ENCODE peak calls at places on chromosome 17, in six cellular contexts. X is neuronal stem cell, G is H9, N is trophoblast cell, U is IMR-90, J is H1. V is an unnamed sample.

GRCh38 chr17:35089846-35090193 is 26.3 kb upstream of the RFFL start:
- DNase-seq in G (peak), J (no peak), U (peak), N (peak), X (no peak), V (peak)

GRCh38 chr17:17928422-17929386 is 43.5 kb downstream of the TOM1L2 start:
- DNase-seq in U (no peak), J (no peak), X (no peak), G (no peak), N (no peak), V (no peak)

GRCh38 chr17:34503804-34504203 is 75.6 kb upstream of the TMEM132E start:
- DNase-seq in X (no peak), J (no peak), N (peak), G (no peak), U (no peak), V (no peak)

GRCh38 chr17:51079049-51079448 is 41.6 kb downstream of the SPAG9 start:
- DNase-seq in U (peak), J (no peak), X (no peak), N (no peak), G (no peak), V (no peak)

GRCh38 chr17:75684924-75685323 is 17.8 kb downstream of the SAP30BP start:
- DNase-seq in N (peak), G (no peak), U (no peak), X (no peak), J (no peak), V (no peak)

GRCh38 chr17:62666061-62666800 is 38.8 kb downstream of the MRC2 start:
- DNase-seq in G (peak), X (no peak), J (no peak), U (no peak), N (no peak), V (no peak)

GRCh38 chr17:44898768-44899073 is 524 bp downstream of the EFTUD2 start:
- DNase-seq in J (no peak), U (no peak), G (no peak), N (peak), X (no peak), V (no peak)

GRCh38 chr17:12388206-12388605 is 277.5 kb upstream of the MYOCD start:
- DNase-seq in U (peak), G (no peak), N (no peak), J (no peak), X (no peak), V (peak)

GRCh38 chr17:65547253-65547670 is 14.2 kb downstream of the AXIN2 start:
- DNase-seq in U (peak), N (no peak), J (no peak), X (no peak), G (no peak), V (no peak)

GRCh38 chr17:64355536-64356303 is 34.9 kb downstream of the PECAM1 start:
- DNase-seq in J (no peak), N (no peak), G (no peak), U (peak), X (no peak), V (no peak)

GRCh38 chr17:83203472-83204221 is 124.2 kb downstream of the METRNL start:
- DNase-seq in J (no peak), U (no peak), G (no peak), X (no peak), N (no peak), V (no peak)

GRCh38 chr17:57898487-57899311 is 48.9 kb upstream of the MRPS23 start:
- DNase-seq in X (peak), G (peak), N (peak), U (peak), J (peak), V (peak)

GRCh38 chr17:382644-383533 is 30.3 kb upstream of the RPH3AL start:
- DNase-seq in G (peak), U (peak), J (no peak), X (peak), N (peak), V (peak)

GRCh38 chr17:80063815-80064585 is 27.6 kb downstream of the CCDC40 start:
- DNase-seq in X (no peak), J (no peak), G (no peak), U (peak), N (peak), V (peak)

GRCh38 chr17:19579867-19580565 is 46.4 kb downstream of the SLC47A1 start:
- DNase-seq in N (no peak), X (no peak), G (peak), U (no peak), J (no peak), V (no peak)
- H4K8ac ChIP-seq in N (no peak), X (no peak), G (no peak), U (no peak), J (peak), V (no peak)

GRCh38 chr17:2564876-2565275 is 28.6 kb upstream of the PAFAH1B1 start:
- DNase-seq in U (no peak), J (no peak), G (no peak), N (peak), X (no peak), V (no peak)
- H4K91ac ChIP-seq in U (no peak), J (no peak), G (no peak), N (no peak), X (no peak), V (no peak)

GRCh38 chr17:46818929-46819859 is 702 bp upstream of the WNT3 start:
- DNase-seq in N (peak), G (peak), X (peak), J (no peak), U (no peak), V (peak)
- H2BK120ac ChIP-seq in N (peak), G (no peak), X (peak), J (peak), U (no peak), V (no peak)

GRCh38 chr17:38747385-38748328 is 479 bp downstream of the PCGF2 start:
- DNase-seq in N (no peak), J (no peak), G (no peak), U (no peak), X (peak), V (peak)

GRCh38 chr17:38750044-38750311 is 1.8 kb upstream of the PCGF2 start:
- DNase-seq in N (no peak), U (no peak), X (no peak), J (no peak), G (no peak), V (no peak)

GRCh38 chr17:38750312-38751121 is 2.0 kb upstream of the PSMB3 start:
- DNase-seq in G (no peak), J (no peak), U (peak), X (peak), N (peak), V (peak)

GRCh38 chr17:38748329-38749221 is at the start of gene PCGF2:
- DNase-seq in X (peak), U (peak), J (peak), N (peak), G (peak), V (peak)

GRCh38 chr17:38749222-38750043 is 1.3 kb upstream of the PCGF2 start:
- DNase-seq in N (peak), J (no peak), U (peak), X (peak), G (peak), V (peak)
- H4K8ac ChIP-seq in N (peak), J (peak), U (peak), X (no peak), G (no peak), V (peak)

DNA sequence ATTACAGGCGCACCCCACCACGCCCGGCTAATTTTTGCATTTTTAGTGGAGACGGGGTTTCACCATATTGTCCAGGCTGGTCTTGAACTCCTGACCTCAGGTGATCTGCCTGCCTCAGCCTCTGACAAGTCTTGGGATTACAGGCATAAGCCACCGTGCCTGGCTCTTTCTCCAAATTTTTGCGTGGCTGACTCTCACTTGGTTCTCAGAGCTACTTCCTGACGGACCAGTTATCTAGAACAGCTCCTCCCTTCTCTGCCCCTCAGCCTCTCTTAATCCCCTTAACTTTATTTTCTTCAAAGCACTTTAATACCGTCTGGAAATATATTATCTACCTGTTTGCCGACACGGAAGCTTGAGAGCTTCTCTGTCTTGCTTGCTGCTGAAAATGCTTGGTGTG is 4.2 kb downstream of the YPEL2 start:
- DNase-seq in G (no peak), J (no peak), N (no peak), U (no peak), X (no peak), V (no peak)
- H4K91ac ChIP-seq in G (no peak), J (no peak), N (no peak), U (no peak), X (no peak), V (no peak)

GRCh38 chr17:47692895-47693666 is 880 bp upstream of the TBKBP1 start:
- DNase-seq in N (no peak), X (no peak), U (no peak), J (no peak), G (peak), V (peak)

GRCh38 chr17:47692137-47692894 is 1.6 kb upstream of the TBKBP1 start:
- DNase-seq in U (no peak), N (no peak), J (no peak), X (no peak), G (peak), V (no peak)

GRCh38 chr17:47694818-47695663 is 1.1 kb downstream of the TBKBP1 start:
- DNase-seq in U (peak), J (no peak), N (peak), X (no peak), G (peak), V (peak)

GRCh38 chr17:47694018-47694817 is at the start of gene TBKBP1:
- DNase-seq in U (peak), J (peak), G (peak), X (peak), N (peak), V (peak)

DNA sequence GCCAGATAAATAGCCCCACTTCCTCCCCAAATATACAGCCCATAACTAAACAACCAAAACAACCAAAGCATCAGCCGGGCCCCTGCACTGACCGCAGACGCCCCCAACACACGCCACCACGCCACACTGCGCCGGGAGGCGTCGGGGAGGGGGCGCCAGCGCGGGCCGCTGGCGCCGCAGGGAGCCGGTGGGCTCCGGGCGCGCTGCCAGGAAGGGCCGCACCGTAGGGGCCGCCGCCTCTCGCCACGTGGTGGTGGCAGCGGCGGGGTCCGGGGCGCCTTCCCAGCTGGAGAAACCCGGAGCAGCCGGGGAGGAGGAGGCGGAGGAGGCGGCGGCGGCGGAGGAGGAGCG is 319 bp upstream of the TBKBP1 start:
- DNase-seq in X (no peak), N (peak), J (no peak), U (no peak), G (no peak), V (peak)
- H2BK120ac ChIP-seq in X (no peak), N (peak), J (no peak), U (no peak), G (no peak), V (peak)

GRCh38 chr17:42459983-42460300 is 1.3 kb downstream of the ATP6V0A1 start:
- DNase-seq in X (no peak), N (no peak), U (peak), G (no peak), J (no peak), V (peak)

GRCh38 chr17:42460371-42460770 is 1.7 kb downstream of the ATP6V0A1 start:
- DNase-seq in J (no peak), X (no peak), N (no peak), G (no peak), U (no peak), V (no peak)

GRCh38 chr17:42459256-42459982 is 741 bp downstream of the ATP6V0A1 start:
- DNase-seq in N (peak), J (no peak), U (peak), G (peak), X (no peak), V (peak)

GRCh38 chr17:42457107-42457787 is 1.4 kb upstream of the ATP6V0A1 start:
- DNase-seq in J (no peak), N (peak), X (no peak), G (no peak), U (no peak), V (peak)

GRCh38 chr17:42458497-42459255 is at the start of gene ATP6V0A1:
- DNase-seq in X (peak), J (peak), G (peak), U (peak), N (peak), V (peak)
- H4K8ac ChIP-seq in X (no peak), J (peak), G (no peak), U (peak), N (peak), V (peak)